ENCODE peak calls at places on chromosomes 11 and 22, in six cellular contexts. One of them, this sample, is unnamed.

GRCh38 chr11:104254347-104254746 is 90.4 kb upstream of the PDGFD start:
- DNase-seq in body of pancreas: peak; percentile 57
- DNase-seq in lower lobe of right lung: no peak
- DNase-seq in stomach: peak; percentile 34
- DNase-seq in AG04450: no peak
- DNase-seq in left ventricle myocardium inferior: no peak
- DNase-seq in this sample: no peak

GRCh38 chr22:40671796-40672360 is 7.4 kb upstream of the MCHR1 start:
- DNase-seq in body of pancreas: no peak
- DNase-seq in lower lobe of right lung: no peak
- DNase-seq in stomach: no peak
- DNase-seq in AG04450: no peak
- DNase-seq in left ventricle myocardium inferior: no peak
- DNase-seq in this sample: no peak

GRCh38 chr11:13767461-13767860 is 99.0 kb downstream of the FAR1 start:
- DNase-seq in body of pancreas: no peak
- DNase-seq in lower lobe of right lung: no peak
- DNase-seq in stomach: no peak
- DNase-seq in AG04450: no peak
- DNase-seq in left ventricle myocardium inferior: no peak
- DNase-seq in this sample: no peak

GRCh38 chr11:45658292-45658991 is 7.0 kb downstream of the CHST1 start:
- DNase-seq in body of pancreas: peak; percentile 44
- DNase-seq in lower lobe of right lung: no peak
- DNase-seq in stomach: peak; percentile 34
- DNase-seq in AG04450: no peak
- DNase-seq in left ventricle myocardium inferior: peak; percentile 85
- DNase-seq in this sample: peak; percentile 14

GRCh38 chr11:70555092-70555491 is 156.8 kb downstream of the CTTN start:
- DNase-seq in body of pancreas: no peak
- DNase-seq in lower lobe of right lung: no peak
- DNase-seq in stomach: no peak
- DNase-seq in AG04450: no peak
- DNase-seq in left ventricle myocardium inferior: no peak
- DNase-seq in this sample: no peak

GRCh38 chr11:10365045-10365444 is 60.2 kb downstream of the ADM start:
- DNase-seq in body of pancreas: no peak
- DNase-seq in lower lobe of right lung: no peak
- DNase-seq in stomach: no peak
- DNase-seq in AG04450: no peak
- DNase-seq in left ventricle myocardium inferior: no peak
- DNase-seq in this sample: no peak

GRCh38 chr11:45259607-45260006 is 26.5 kb downstream of the SYT13 start:
- DNase-seq in body of pancreas: peak; percentile 59
- DNase-seq in lower lobe of right lung: no peak
- DNase-seq in stomach: peak; percentile 80
- DNase-seq in AG04450: no peak
- DNase-seq in left ventricle myocardium inferior: no peak
- DNase-seq in this sample: no peak

GRCh38 chr11:44912270-44912987 is 38.3 kb downstream of the TP53I11 start:
- DNase-seq in body of pancreas: no peak
- DNase-seq in lower lobe of right lung: no peak
- DNase-seq in stomach: no peak
- DNase-seq in AG04450: no peak
- DNase-seq in left ventricle myocardium inferior: peak; percentile 39
- DNase-seq in this sample: no peak

GRCh38 chr22:50737728-50738648 is at the start of gene ACR:
- DNase-seq in body of pancreas: no peak
- DNase-seq in lower lobe of right lung: peak; percentile 21
- DNase-seq in stomach: peak; percentile 13
- DNase-seq in AG04450: no peak
- DNase-seq in left ventricle myocardium inferior: no peak
- DNase-seq in this sample: no peak

GRCh38 chr22:17284917-17285316 is 65.7 kb upstream of the ADA2 start:
- DNase-seq in body of pancreas: no peak
- DNase-seq in lower lobe of right lung: no peak
- DNase-seq in stomach: no peak
- DNase-seq in AG04450: no peak
- DNase-seq in left ventricle myocardium inferior: no peak
- DNase-seq in this sample: no peak

GRCh38 chr11:118060879-118061278 is 16.0 kb upstream of the TMPRSS4 start:
- DNase-seq in body of pancreas: no peak
- DNase-seq in lower lobe of right lung: no peak
- DNase-seq in stomach: no peak
- DNase-seq in AG04450: no peak
- DNase-seq in left ventricle myocardium inferior: peak; percentile 34
- DNase-seq in this sample: no peak

GRCh38 chr11:128297805-128298204 is 289.6 kb downstream of the ETS1 start:
- DNase-seq in body of pancreas: no peak
- DNase-seq in lower lobe of right lung: no peak
- DNase-seq in stomach: no peak
- DNase-seq in AG04450: no peak
- DNase-seq in left ventricle myocardium inferior: no peak
- DNase-seq in this sample: no peak

GRCh38 chr22:31968022-31968421 is 23.7 kb downstream of the YWHAH start:
- DNase-seq in body of pancreas: no peak
- DNase-seq in lower lobe of right lung: no peak
- DNase-seq in stomach: no peak
- DNase-seq in AG04450: no peak
- DNase-seq in left ventricle myocardium inferior: no peak
- DNase-seq in this sample: no peak

GRCh38 chr11:72750556-72751292 is 1.5 kb downstream of the ARAP1 start:
- DNase-seq in body of pancreas: no peak
- DNase-seq in lower lobe of right lung: no peak
- DNase-seq in stomach: no peak
- DNase-seq in AG04450: no peak
- DNase-seq in left ventricle myocardium inferior: no peak
- DNase-seq in this sample: no peak

GRCh38 chr11:116529210-116529609 is 243.6 kb downstream of the BUD13 start:
- DNase-seq in body of pancreas: no peak
- DNase-seq in lower lobe of right lung: no peak
- DNase-seq in stomach: no peak
- DNase-seq in AG04450: no peak
- DNase-seq in left ventricle myocardium inferior: no peak
- DNase-seq in this sample: no peak

GRCh38 chr11:2738551-2739431 is 39.0 kb upstream of the KCNQ1OT1 start:
- DNase-seq in body of pancreas: no peak
- DNase-seq in lower lobe of right lung: no peak
- DNase-seq in stomach: no peak
- DNase-seq in AG04450: no peak
- DNase-seq in left ventricle myocardium inferior: no peak
- DNase-seq in this sample: no peak

DNA sequence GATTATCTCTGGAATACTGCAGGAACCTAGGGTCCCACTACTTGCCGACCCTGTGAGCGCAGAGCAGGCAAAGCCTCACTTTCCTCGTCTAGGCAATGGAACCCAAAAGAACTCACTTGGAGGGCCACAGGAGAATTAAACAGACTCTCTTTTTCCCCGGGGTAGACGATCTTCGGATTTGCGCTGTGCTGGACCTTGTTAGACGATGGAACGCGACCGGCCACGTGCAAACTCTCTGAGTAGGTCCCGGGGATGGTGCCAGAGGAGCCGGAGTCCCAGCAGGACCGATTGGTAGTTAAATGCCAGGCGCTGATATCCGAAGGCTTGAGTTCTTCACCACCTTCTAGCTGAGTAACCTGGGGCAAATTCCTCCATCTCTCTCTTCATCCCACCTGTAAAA is 1.0 kb upstream of the SLC1A2 start:
- DNase-seq in body of pancreas: peak; percentile 26
- DNase-seq in lower lobe of right lung: peak; percentile 55
- DNase-seq in stomach: peak; percentile 39
- DNase-seq in AG04450: no peak
- DNase-seq in left ventricle myocardium inferior: no peak
- DNase-seq in this sample: no peak
- H3K4me3 ChIP-seq in body of pancreas: no peak overlapping the region
- H3K4me3 ChIP-seq in lower lobe of right lung: peak overlapping the region; percentile 54
- H3K4me3 ChIP-seq in stomach: peak overlapping the region; percentile 51
- H3K4me3 ChIP-seq in AG04450: no peak overlapping the region
- H3K4me3 ChIP-seq in left ventricle myocardium inferior: peak overlapping the region; percentile 67
- H3K4me3 ChIP-seq in this sample: peak overlapping the region; percentile 54

GRCh38 chr22:45502215-45503070 is at the start of gene FBLN1:
- DNase-seq in body of pancreas: peak; percentile 42
- DNase-seq in lower lobe of right lung: peak; percentile 41
- DNase-seq in stomach: no peak
- DNase-seq in AG04450: no peak
- DNase-seq in left ventricle myocardium inferior: peak; percentile 65
- DNase-seq in this sample: no peak
- TF ChIP-seq CTCF in body of pancreas: no peak
- TF ChIP-seq CTCF in lower lobe of right lung: no peak
- TF ChIP-seq CTCF in stomach: no peak
- TF ChIP-seq CTCF in AG04450: peak; percentile 23
- TF ChIP-seq CTCF in left ventricle myocardium inferior: no peak
- TF ChIP-seq CTCF in this sample: no peak

GRCh38 chr11:133945087-133945974 is 11.4 kb downstream of the IGSF9B start:
- DNase-seq in body of pancreas: no peak
- DNase-seq in lower lobe of right lung: no peak
- DNase-seq in stomach: no peak
- DNase-seq in AG04450: no peak
- DNase-seq in left ventricle myocardium inferior: peak; percentile 69
- DNase-seq in this sample: no peak
- H3K4me3 ChIP-seq in body of pancreas: no peak overlapping the region
- H3K4me3 ChIP-seq in lower lobe of right lung: peak overlapping the region; percentile 14
- H3K4me3 ChIP-seq in stomach: no peak overlapping the region
- H3K4me3 ChIP-seq in AG04450: no peak overlapping the region
- H3K4me3 ChIP-seq in left ventricle myocardium inferior: peak overlapping the region; percentile 49
- H3K4me3 ChIP-seq in this sample: no peak overlapping the region

DNA sequence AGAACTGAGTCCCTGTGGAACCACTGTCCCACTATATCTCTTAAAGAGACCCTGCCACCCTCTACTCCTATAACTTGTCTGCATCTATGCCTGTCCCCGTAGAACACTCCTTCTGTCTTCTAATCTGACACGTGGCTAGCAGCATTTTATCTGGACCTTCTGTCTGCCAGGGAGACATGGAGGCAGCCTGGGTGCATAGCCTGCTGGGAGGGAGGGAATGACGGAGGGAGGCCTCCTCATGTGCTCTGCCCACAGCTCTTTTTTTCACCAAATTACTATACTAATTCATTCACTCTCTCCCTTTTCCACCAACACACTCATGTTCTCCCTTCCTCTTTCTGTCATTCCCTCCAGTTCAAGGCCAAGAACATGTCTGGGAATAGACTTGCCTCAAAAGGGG is 7.6 kb upstream of the THRSP start:
- DNase-seq in body of pancreas: no peak
- DNase-seq in lower lobe of right lung: no peak
- DNase-seq in stomach: no peak
- DNase-seq in AG04450: no peak
- DNase-seq in left ventricle myocardium inferior: no peak
- DNase-seq in this sample: no peak
- TF ChIP-seq CTCF in body of pancreas: no peak
- TF ChIP-seq CTCF in lower lobe of right lung: no peak
- TF ChIP-seq CTCF in stomach: no peak
- TF ChIP-seq CTCF in AG04450: no peak
- TF ChIP-seq CTCF in left ventricle myocardium inferior: no peak
- TF ChIP-seq CTCF in this sample: no peak

GRCh38 chr11:315516-315994 is 1.7 kb downstream of the IFITM1 start:
- DNase-seq in body of pancreas: no peak
- DNase-seq in lower lobe of right lung: no peak
- DNase-seq in stomach: no peak
- DNase-seq in AG04450: no peak
- DNase-seq in left ventricle myocardium inferior: peak; percentile 18
- DNase-seq in this sample: no peak

GRCh38 chr11:316031-316701 is 2.3 kb downstream of the IFITM1 start:
- DNase-seq in body of pancreas: no peak
- DNase-seq in lower lobe of right lung: peak; percentile 54
- DNase-seq in stomach: no peak
- DNase-seq in AG04450: no peak
- DNase-seq in left ventricle myocardium inferior: peak; percentile 44
- DNase-seq in this sample: no peak

GRCh38 chr11:313304-313786 is 495 bp upstream of the IFITM1 start:
- DNase-seq in body of pancreas: no peak
- DNase-seq in lower lobe of right lung: no peak
- DNase-seq in stomach: no peak
- DNase-seq in AG04450: no peak
- DNase-seq in left ventricle myocardium inferior: no peak
- DNase-seq in this sample: no peak

GRCh38 chr11:313787-314547 is at the start of gene IFITM1:
- DNase-seq in body of pancreas: no peak
- DNase-seq in lower lobe of right lung: peak; percentile 51
- DNase-seq in stomach: no peak
- DNase-seq in AG04450: peak; percentile 43
- DNase-seq in left ventricle myocardium inferior: no peak
- DNase-seq in this sample: peak; percentile 76

DNA sequence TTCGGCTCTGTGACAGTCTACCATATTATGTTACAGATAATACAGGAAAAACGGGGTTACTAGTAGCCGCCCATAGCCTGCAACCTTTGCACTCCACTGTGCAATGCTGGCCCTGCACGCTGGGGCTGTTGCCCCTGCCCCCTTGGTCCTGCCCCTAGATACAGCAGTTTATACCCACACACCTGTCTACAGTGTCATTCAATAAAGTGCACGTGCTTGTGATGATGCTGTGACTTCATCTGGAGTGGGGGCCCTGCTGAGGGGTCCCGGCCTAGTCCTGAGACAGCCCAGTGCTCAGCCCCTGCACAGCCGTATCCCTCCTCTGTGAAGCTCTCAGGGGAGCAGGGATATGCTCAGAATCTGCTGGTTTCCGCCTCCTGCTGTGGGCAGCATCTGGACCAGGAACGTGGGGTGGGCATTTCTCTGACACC is 1.2 kb downstream of the IFITM1 start:
- DNase-seq in body of pancreas: no peak
- DNase-seq in lower lobe of right lung: no peak
- DNase-seq in stomach: no peak
- DNase-seq in AG04450: no peak
- DNase-seq in left ventricle myocardium inferior: no peak
- DNase-seq in this sample: no peak
- H3K4me3 ChIP-seq in body of pancreas: no peak overlapping the region
- H3K4me3 ChIP-seq in lower lobe of right lung: peak overlapping the region; percentile 61
- H3K4me3 ChIP-seq in stomach: peak overlapping the region; percentile 51
- H3K4me3 ChIP-seq in AG04450: peak overlapping the region; percentile 29
- H3K4me3 ChIP-seq in left ventricle myocardium inferior: peak overlapping the region; percentile 74
- H3K4me3 ChIP-seq in this sample: peak overlapping the region; percentile 70

GRCh38 chr11:102309621-102310541 is 7.4 kb upstream of the BIRC3 start:
- DNase-seq in body of pancreas: no peak
- DNase-seq in lower lobe of right lung: no peak
- DNase-seq in stomach: no peak
- DNase-seq in AG04450: no peak
- DNase-seq in left ventricle myocardium inferior: no peak
- DNase-seq in this sample: no peak
- TF ChIP-seq CTCF in body of pancreas: no peak
- TF ChIP-seq CTCF in lower lobe of right lung: no peak
- TF ChIP-seq CTCF in stomach: no peak
- TF ChIP-seq CTCF in AG04450: no peak
- TF ChIP-seq CTCF in left ventricle myocardium inferior: no peak
- TF ChIP-seq CTCF in this sample: peak; percentile 13

DNA sequence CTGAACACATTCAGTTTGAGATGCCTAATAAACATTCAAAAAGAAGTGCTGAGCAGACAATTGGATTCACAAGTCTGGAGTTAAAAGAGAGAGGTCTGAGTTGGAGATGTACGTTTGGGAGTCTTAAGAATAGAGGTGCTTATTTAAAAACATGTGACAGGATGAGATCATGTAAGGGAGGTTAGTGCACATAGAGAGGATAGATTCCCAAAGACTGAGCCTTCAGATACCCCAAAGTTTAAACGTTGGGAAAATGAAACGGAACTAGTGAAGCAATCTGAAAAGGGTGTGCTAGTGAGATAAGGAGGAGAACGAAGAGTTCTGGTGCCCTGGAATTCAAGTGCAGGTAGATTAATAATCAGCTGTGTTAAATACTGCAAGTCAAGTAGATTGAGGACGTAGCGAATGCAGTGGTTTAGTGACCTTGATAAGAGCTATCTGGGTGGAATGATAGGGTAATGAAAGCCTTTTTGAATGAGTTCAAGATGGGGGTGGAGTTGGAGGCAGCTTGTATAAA is 63.7 kb downstream of the HIPK3 start:
- DNase-seq in body of pancreas: no peak
- DNase-seq in lower lobe of right lung: no peak
- DNase-seq in stomach: no peak
- DNase-seq in AG04450: no peak
- DNase-seq in left ventricle myocardium inferior: no peak
- DNase-seq in this sample: no peak
- H3K4me3 ChIP-seq in body of pancreas: no peak overlapping the region
- H3K4me3 ChIP-seq in lower lobe of right lung: no peak overlapping the region
- H3K4me3 ChIP-seq in stomach: no peak overlapping the region
- H3K4me3 ChIP-seq in AG04450: no peak overlapping the region
- H3K4me3 ChIP-seq in left ventricle myocardium inferior: peak overlapping the region; percentile 12
- H3K4me3 ChIP-seq in this sample: no peak overlapping the region